ENCODE peak calls at places on chromosomes 11 and 22, in nine cellular contexts. H, U, A, R, V, O, Y, N and C are unnamed samples.

GRCh38 chr11:77188323-77188911 is 60.4 kb downstream of the MYO7A start:
- DNase-seq in H (peak; percentile 67), U (peak; percentile 80), A (peak; percentile 40), R (no peak), V (peak; percentile 61), O (peak; percentile 49), Y (peak; percentile 91), N (peak; percentile 45), C (peak; percentile 95)

GRCh38 chr11:10674991-10675440 is 18.5 kb downstream of the IRAG1 start:
- DNase-seq in H (no peak), U (no peak), A (no peak), R (no peak), V (no peak), O (no peak), Y (no peak), N (no peak), C (no peak)

GRCh38 chr11:87462171-87462570 is 424.4 kb downstream of the TMEM135 start:
- DNase-seq in H (no peak), U (no peak), A (no peak), R (no peak), V (no peak), O (no peak), Y (no peak), N (no peak), C (no peak)

GRCh38 chr11:109039611-109040010 is 374.7 kb downstream of the DDX10 start:
- DNase-seq in H (no peak), U (no peak), A (no peak), R (no peak), V (no peak), O (no peak), Y (no peak), N (no peak), C (no peak)

GRCh38 chr11:16013649-16014275 is 342.6 kb downstream of the SOX6 start:
- DNase-seq in H (no peak), U (no peak), A (no peak), R (peak; percentile 19), V (no peak), O (no peak), Y (no peak), N (no peak), C (no peak)

GRCh38 chr22:23272834-23273233 is 92.5 kb downstream of the BCR start:
- DNase-seq in H (no peak), U (no peak), A (no peak), R (no peak), V (no peak), O (no peak), Y (no peak), N (no peak), C (no peak)

GRCh38 chr11:70551323-70552166 is 153.2 kb downstream of the CTTN start:
- DNase-seq in H (no peak), U (no peak), A (no peak), R (no peak), V (no peak), O (no peak), Y (no peak), N (no peak), C (no peak)

GRCh38 chr11:79045018-79045787 is 395.6 kb downstream of the TENM4 start:
- DNase-seq in H (no peak), U (no peak), A (no peak), R (no peak), V (peak; percentile 17), O (no peak), Y (no peak), N (no peak), C (no peak)

GRCh38 chr22:19121631-19122142 is 525 bp downstream of the DGCR2 start:
- DNase-seq in H (peak; percentile 41), U (peak; percentile 70), A (no peak), R (no peak), V (peak; percentile 20), O (peak; percentile 18), Y (peak; percentile 82), N (peak; percentile 28), C (peak; percentile 48)

GRCh38 chr22:47277001-47277400 is 514.6 kb downstream of the TBC1D22A start:
- DNase-seq in H (no peak), U (no peak), A (no peak), R (no peak), V (no peak), O (no peak), Y (no peak), N (no peak), C (no peak)

GRCh38 chr11:1031121-1031899 is 5.2 kb downstream of the MUC6 start:
- DNase-seq in H (no peak), U (no peak), A (no peak), R (no peak), V (no peak), O (no peak), Y (no peak), N (no peak), C (no peak)

GRCh38 chr11:119673389-119674336 is 55.3 kb downstream of the NECTIN1 start:
- DNase-seq in H (peak; percentile 27), U (no peak), A (no peak), R (no peak), V (peak; percentile 3), O (no peak), Y (peak; percentile 40), N (peak; percentile 29), C (no peak)

GRCh38 chr11:59879534-59879933 is 952 bp downstream of the OOSP3 start:
- DNase-seq in H (no peak), U (no peak), A (no peak), R (no peak), V (no peak), O (no peak), Y (no peak), N (no peak), C (no peak)

GRCh38 chr22:25960375-25960774 is 208.9 kb upstream of the SEZ6L start:
- DNase-seq in H (no peak), U (no peak), A (no peak), R (no peak), V (no peak), O (no peak), Y (no peak), N (no peak), C (no peak)

GRCh38 chr22:27168681-27169080 is 511.3 kb downstream of the MIAT start:
- DNase-seq in H (no peak), U (no peak), A (no peak), R (no peak), V (no peak), O (no peak), Y (no peak), N (no peak), C (no peak)

GRCh38 chr11:1198766-1199688 is 23.8 kb upstream of the MUC5B start:
- DNase-seq in H (no peak), U (peak; percentile 44), A (no peak), R (no peak), V (no peak), O (no peak), Y (no peak), N (no peak), C (no peak)

GRCh38 chr22:23888615-23889401 is 5.4 kb upstream of the MIF start:
- DNase-seq in H (no peak), U (peak; percentile 54), A (no peak), R (no peak), V (peak; percentile 21), O (no peak), Y (no peak), N (no peak), C (peak; percentile 70)

GRCh38 chr22:46076651-46077339 is 73.5 kb upstream of the PPARA start:
- DNase-seq in H (no peak), U (no peak), A (no peak), R (no peak), V (no peak), O (no peak), Y (no peak), N (no peak), C (no peak)

GRCh38 chr11:107696140-107696539 is 15.7 kb downstream of the SLN start:
- DNase-seq in H (no peak), U (no peak), A (peak; percentile 85), R (peak; percentile 90), V (peak; percentile 85), O (no peak), Y (peak; percentile 59), N (no peak), C (no peak)

GRCh38 chr11:66745356-66746235 is 16.6 kb upstream of the SPTBN2 start:
- DNase-seq in H (peak; percentile 38), U (no peak), A (no peak), R (no peak), V (peak; percentile 24), O (peak; percentile 22), Y (peak; percentile 66), N (no peak), C (peak; percentile 97)

GRCh38 chr11:61682093-61682732 is 2.0 kb downstream of the DAGLA start:
- DNase-seq in H (no peak), U (peak; percentile 47), A (peak; percentile 36), R (no peak), V (no peak), O (no peak), Y (peak; percentile 90), N (no peak), C (peak; percentile 95)

GRCh38 chr22:32583921-32584335 is 109.3 kb downstream of the FBXO7 start:
- DNase-seq in H (no peak), U (no peak), A (no peak), R (peak; percentile 55), V (no peak), O (no peak), Y (no peak), N (no peak), C (peak; percentile 43)

GRCh38 chr22:44179989-44180705 is 578 bp upstream of the PARVG start:
- DNase-seq in H (no peak), U (no peak), A (no peak), R (no peak), V (no peak), O (no peak), Y (no peak), N (peak; percentile 8), C (no peak)

GRCh38 chr11:108498816-108499408 is 728 bp upstream of the POGLUT3 start:
- DNase-seq in H (no peak), U (no peak), A (no peak), R (no peak), V (no peak), O (no peak), Y (no peak), N (no peak), C (no peak)

GRCh38 chr11:84227970-84228369 is 941.8 kb upstream of the CCDC90B start:
- DNase-seq in H (no peak), U (no peak), A (no peak), R (no peak), V (no peak), O (no peak), Y (no peak), N (no peak), C (no peak)

GRCh38 chr22:45144928-45145327 is 18.8 kb upstream of the NUP50 start:
- DNase-seq in H (no peak), U (no peak), A (no peak), R (no peak), V (no peak), O (no peak), Y (no peak), N (no peak), C (no peak)

GRCh38 chr11:45092901-45093760 is 53.3 kb upstream of the PRDM11 start:
- DNase-seq in H (no peak), U (peak; percentile 27), A (no peak), R (no peak), V (peak; percentile 25), O (no peak), Y (no peak), N (peak; percentile 65), C (no peak)

GRCh38 chr11:105399505-105399904 is 210.4 kb upstream of the GRIA4 start:
- DNase-seq in H (no peak), U (no peak), A (no peak), R (no peak), V (no peak), O (no peak), Y (no peak), N (no peak), C (no peak)

GRCh38 chr11:116913000-116913399 is 75.6 kb upstream of the APOA1 start:
- DNase-seq in H (no peak), U (no peak), A (no peak), R (peak; percentile 41), V (no peak), O (no peak), Y (no peak), N (no peak), C (no peak)

GRCh38 chr11:36186340-36186739 is 102.9 kb downstream of the COMMD9 start:
- DNase-seq in H (no peak), U (no peak), A (no peak), R (peak; percentile 92), V (no peak), O (no peak), Y (no peak), N (no peak), C (no peak)

GRCh38 chr11:12235945-12236743 is 125.8 kb downstream of the MICAL2 start:
- DNase-seq in H (peak; percentile 54), U (no peak), A (no peak), R (no peak), V (peak; percentile 63), O (peak; percentile 16), Y (peak; percentile 62), N (peak; percentile 21), C (no peak)